ENCODE peak calls at places on chromosomes 13 and 19, in six cellular contexts. C, W, N, F, H and M are unnamed samples.
A peak's percentile ranks its signal among the peaks of the same experiment; 100 is the strongest.

GRCh38 chr19:33685541-33685940 is 63.8 kb downstream of the CHST8 start:
- DNase-seq in C (no peak), W (peak; percentile 23), N (no peak), F (no peak), H (no peak), M (no peak)

GRCh38 chr19:31511098-31511497 is 161.9 kb upstream of the TSHZ3 start:
- DNase-seq in C (no peak), W (no peak), N (no peak), F (no peak), H (no peak), M (no peak)

GRCh38 chr19:32464279-32464678 is 58.7 kb downstream of the DPY19L3 start:
- DNase-seq in C (no peak), W (no peak), N (no peak), F (no peak), H (no peak), M (peak; percentile 4)

GRCh38 chr19:51338563-51339312 is 3.2 kb downstream of the VSIG10L start:
- DNase-seq in C (peak; percentile 89), W (peak; percentile 64), N (peak; percentile 81), F (peak; percentile 83), H (peak; percentile 83), M (peak; percentile 34)

GRCh38 chr13:27293873-27294515 is 23.4 kb downstream of the RASL11A start:
- DNase-seq in C (no peak), W (no peak), N (no peak), F (no peak), H (no peak), M (no peak)

GRCh38 chr19:31312004-31312403 is 37.2 kb downstream of the TSHZ3 start:
- DNase-seq in C (peak; percentile 69), W (no peak), N (peak; percentile 7), F (no peak), H (no peak), M (no peak)

GRCh38 chr19:4742717-4743646 is 19.3 kb upstream of the DPP9 start:
- DNase-seq in C (no peak), W (peak; percentile 57), N (no peak), F (no peak), H (no peak), M (no peak)

GRCh38 chr19:14722127-14722526 is 32.3 kb downstream of the ZNF333 start:
- DNase-seq in C (no peak), W (no peak), N (no peak), F (no peak), H (no peak), M (no peak)

GRCh38 chr13:97319088-97319487 is 97.0 kb downstream of the MBNL2 start:
- DNase-seq in C (no peak), W (no peak), N (no peak), F (no peak), H (peak; percentile 50), M (no peak)

GRCh38 chr19:18481505-18482222 is 40.2 kb downstream of the ELL start:
- DNase-seq in C (no peak), W (no peak), N (no peak), F (no peak), H (no peak), M (no peak)

GRCh38 chr19:47730521-47730889 is 14.8 kb upstream of the NOP53 start:
- DNase-seq in C (no peak), W (no peak), N (no peak), F (no peak), H (no peak), M (no peak)

GRCh38 chr13:45879666-45880065 is 28.1 kb upstream of the SIAH3 start:
- DNase-seq in C (no peak), W (no peak), N (no peak), F (no peak), H (peak; percentile 70), M (no peak)

GRCh38 chr13:43830481-43830873 is 43.7 kb upstream of the ENOX1 start:
- DNase-seq in C (no peak), W (no peak), N (no peak), F (no peak), H (no peak), M (no peak)

GRCh38 chr13:49635599-49636433 is 7.5 kb downstream of the ARL11 start:
- DNase-seq in C (no peak), W (no peak), N (no peak), F (peak; percentile 63), H (no peak), M (no peak)

GRCh38 chr19:16714702-16715294 is 4.8 kb upstream of the NWD1 start:
- DNase-seq in C (peak; percentile 56), W (no peak), N (no peak), F (peak; percentile 48), H (peak; percentile 34), M (peak; percentile 24)